ENCODE peak calls at places on chromosomes 1 and 21, in four cellular contexts. G, Z, F and E are unnamed samples.

GRCh38 chr1:52855584-52855983 is 13.0 kb downstream of the ZYG11A start:
- DNase-seq in G (no peak), Z (no peak), F (no peak), E (no peak)

GRCh38 chr1:115060501-115060900 is 28.8 kb downstream of the TSPAN2 start:
- DNase-seq in G (no peak), Z (no peak), F (no peak), E (no peak)

GRCh38 chr1:32406629-32407111 is 12.4 kb upstream of the BSDC1 start:
- DNase-seq in G (no peak), Z (no peak), F (no peak), E (no peak)

GRCh38 chr1:239816090-239816812 is 275.4 kb upstream of the FMN2 start:
- DNase-seq in G (no peak), Z (peak; percentile 73), F (no peak), E (peak; percentile 77)

GRCh38 chr1:218363141-218363540 is 18.0 kb downstream of the TGFB2 start:
- DNase-seq in G (no peak), Z (no peak), F (no peak), E (no peak)

GRCh38 chr1:155320661-155321576 is at the start of gene RUSC1:
- DNase-seq in G (peak; percentile 81), Z (peak; percentile 27), F (no peak), E (peak; percentile 66)

GRCh38 chr21:46604329-46604974 is 430 bp downstream of the S100B start:
- DNase-seq in G (no peak), Z (no peak), F (no peak), E (no peak)

GRCh38 chr1:18319099-18319498 is 161.6 kb upstream of the KLHDC7A start:
- DNase-seq in G (no peak), Z (no peak), F (no peak), E (no peak)

GRCh38 chr1:212981571-212982328 is 31.4 kb downstream of the VASH2 start:
- DNase-seq in G (no peak), Z (no peak), F (no peak), E (no peak)

GRCh38 chr21:29232601-29233541 is 65.9 kb upstream of the BACH1 start:
- DNase-seq in G (no peak), Z (peak; percentile 61), F (no peak), E (peak; percentile 67)

GRCh38 chr1:105934806-105935205 is 1121.7 kb upstream of the PRMT6 start:
- DNase-seq in G (no peak), Z (no peak), F (no peak), E (no peak)

GRCh38 chr21:45455321-45456013 is 50.5 kb downstream of the COL18A1 start:
- DNase-seq in G (no peak), Z (no peak), F (no peak), E (peak; percentile 52)

GRCh38 chr1:117268926-117269378 is 58.2 kb upstream of the VTCN1 start:
- DNase-seq in G (no peak), Z (no peak), F (no peak), E (no peak)

GRCh38 chr1:218674280-218674773 is 329.2 kb downstream of the TGFB2 start:
- DNase-seq in G (no peak), Z (peak; percentile 61), F (no peak), E (peak; percentile 94)

GRCh38 chr1:183301239-183301638 is 115.2 kb downstream of the LAMC2 start:
- DNase-seq in G (no peak), Z (no peak), F (no peak), E (no peak)

GRCh38 chr21:14493731-14494130 is 52.4 kb downstream of the SAMSN1 start:
- DNase-seq in G (no peak), Z (no peak), F (no peak), E (no peak)

GRCh38 chr1:9892563-9893528 is 17.2 kb downstream of the CTNNBIP1 start:
- DNase-seq in G (no peak), Z (peak; percentile 85), F (no peak), E (peak; percentile 84)

GRCh38 chr1:158534496-158534895 is 19.7 kb downstream of the OR6Y1 start:
- DNase-seq in G (no peak), Z (no peak), F (no peak), E (no peak)
- TF ChIP-seq CTCF in G (no peak), Z (no peak), F (no peak), E (no peak)

GRCh38 chr1:150609726-150610125 is 19.7 kb downstream of the ENSA start:
- DNase-seq in G (no peak), Z (no peak), F (no peak), E (peak; percentile 68)

GRCh38 chr1:150601540-150601939 is 22.1 kb upstream of the MCL1 start:
- DNase-seq in G (no peak), Z (no peak), F (no peak), E (no peak)

GRCh38 chr1:150610576-150610975 is 18.8 kb downstream of the ENSA start:
- DNase-seq in G (no peak), Z (no peak), F (no peak), E (no peak)

GRCh38 chr1:150604226-150604588 is 24.8 kb upstream of the MCL1 start:
- DNase-seq in G (no peak), Z (no peak), F (no peak), E (no peak)

DNA sequence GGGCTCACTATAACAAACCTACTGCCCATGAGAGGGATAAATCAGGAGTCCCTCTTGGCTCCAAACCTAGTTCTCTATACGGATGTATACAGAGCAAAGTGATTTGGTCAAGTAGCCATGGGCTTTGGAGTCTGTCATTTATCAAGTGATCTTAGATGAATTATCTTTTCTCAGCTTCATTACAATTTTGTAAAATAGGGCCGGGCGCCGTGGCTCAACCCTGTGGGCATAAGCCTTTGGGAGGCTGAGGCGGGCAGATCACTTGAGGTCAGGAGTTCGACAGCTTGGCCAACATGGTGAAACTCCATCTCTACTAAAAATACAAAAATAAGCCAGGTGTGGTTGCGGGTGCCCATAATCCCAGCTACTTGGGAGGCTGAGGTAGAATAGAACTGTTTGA is 22.7 kb downstream of the ENSA start:
- DNase-seq in G (no peak), Z (no peak), F (no peak), E (no peak)
- TF ChIP-seq CTCF in G (no peak), Z (no peak), F (no peak), E (no peak)

GRCh38 chr1:224769987-224770693 is 154.0 kb downstream of the CNIH3 start:
- DNase-seq in G (no peak), Z (peak; percentile 69), F (peak; percentile 23), E (peak; percentile 50)

GRCh38 chr1:224779491-224780020 is 149.9 kb upstream of the DNAH14 start:
- DNase-seq in G (no peak), Z (no peak), F (peak; percentile 15), E (no peak)

GRCh38 chr1:224773646-224774045 is 155.8 kb upstream of the DNAH14 start:
- DNase-seq in G (no peak), Z (no peak), F (peak; percentile 71), E (no peak)

GRCh38 chr1:224768971-224769370 is 152.9 kb downstream of the CNIH3 start:
- DNase-seq in G (no peak), Z (no peak), F (peak; percentile 53), E (no peak)

GRCh38 chr1:224774378-224774777 is 155.1 kb upstream of the DNAH14 start:
- DNase-seq in G (no peak), Z (no peak), F (peak; percentile 40), E (no peak)
- TF ChIP-seq CTCF in G (no peak), Z (peak; percentile 48), F (no peak), E (no peak)

GRCh38 chr1:65067491-65068201 is 80.4 kb upstream of the AK4 start:
- DNase-seq in G (peak; percentile 47), Z (peak; percentile 37), F (peak; percentile 86), E (peak; percentile 62)
- TF ChIP-seq CTCF in G (no peak), Z (no peak), F (no peak), E (no peak)

DNA sequence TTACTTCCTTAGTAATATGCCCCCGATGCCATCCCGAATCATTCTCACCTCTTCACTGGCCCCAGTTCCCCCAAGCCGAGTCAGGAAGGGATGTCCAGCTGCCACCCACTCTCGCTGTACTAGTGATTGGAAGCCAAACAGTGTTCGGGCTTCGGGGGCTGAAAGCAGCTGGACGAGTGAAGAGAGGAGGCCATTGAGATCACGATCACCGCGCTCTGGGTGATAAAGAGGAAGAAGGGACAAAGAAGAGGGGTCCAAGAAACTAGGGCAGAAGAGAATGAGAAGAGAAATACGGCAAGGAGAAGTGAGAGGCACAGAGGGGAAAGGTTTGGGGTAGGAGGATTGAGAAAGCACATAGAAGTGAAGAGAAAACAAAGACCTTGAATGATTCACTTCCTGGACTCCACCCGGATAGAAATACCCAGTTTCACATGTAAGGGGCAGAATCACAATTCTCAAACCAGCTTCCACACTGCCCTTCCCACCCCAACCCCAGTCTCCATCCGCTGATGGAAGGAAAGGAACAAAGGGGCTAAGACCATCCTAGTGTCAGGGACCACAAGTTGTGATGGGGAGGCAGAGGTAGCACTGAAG is 3.7 kb upstream of the SF3B4 start:
- DNase-seq in G (no peak), Z (no peak), F (no peak), E (no peak)
- TF ChIP-seq CTCF in G (no peak), Z (no peak), F (no peak), E (no peak)

GRCh38 chr1:209207126-209207700 is 376.3 kb upstream of the CAMK1G start:
- DNase-seq in G (no peak), Z (no peak), F (no peak), E (no peak)

GRCh38 chr1:209202826-209203439 is 380.6 kb upstream of the CAMK1G start:
- DNase-seq in G (peak; percentile 58), Z (peak; percentile 34), F (no peak), E (peak; percentile 68)

GRCh38 chr1:209208648-209209047 is 374.9 kb upstream of the CAMK1G start:
- DNase-seq in G (no peak), Z (no peak), F (no peak), E (no peak)

GRCh38 chr1:209205039-209205438 is 378.5 kb upstream of the CAMK1G start:
- DNase-seq in G (no peak), Z (no peak), F (no peak), E (no peak)

GRCh38 chr1:209207701-209208286 is 375.7 kb upstream of the CAMK1G start:
- DNase-seq in G (peak; percentile 68), Z (peak; percentile 64), F (no peak), E (peak; percentile 70)
- TF ChIP-seq CTCF in G (peak; percentile 80), Z (peak; percentile 83), F (peak; percentile 91), E (peak; percentile 89)

GRCh38 chr21:35652196-35652595 is 408.1 kb downstream of the SETD4 start:
- DNase-seq in G (no peak), Z (no peak), F (no peak), E (no peak)

GRCh38 chr21:35649186-35649585 is 411.1 kb downstream of the SETD4 start:
- DNase-seq in G (no peak), Z (peak; percentile 50), F (no peak), E (peak; percentile 59)

GRCh38 chr21:35651166-35651565 is 409.2 kb downstream of the SETD4 start:
- DNase-seq in G (no peak), Z (no peak), F (no peak), E (no peak)

GRCh38 chr21:35646606-35647005 is 413.7 kb downstream of the SETD4 start:
- DNase-seq in G (no peak), Z (peak; percentile 43), F (no peak), E (peak; percentile 18)

GRCh38 chr21:35648512-35648911 is 411.8 kb downstream of the SETD4 start:
- DNase-seq in G (no peak), Z (no peak), F (no peak), E (no peak)
- TF ChIP-seq CTCF in G (no peak), Z (no peak), F (no peak), E (no peak)

GRCh38 chr1:27572019-27572678 is 31.8 kb downstream of the AHDC1 start:
- DNase-seq in G (no peak), Z (no peak), F (no peak), E (no peak)
- TF ChIP-seq CTCF in G (no peak), Z (no peak), F (no peak), E (no peak)